ENCODE peak calls at places on chromosomes 16 and 17, in four cellular contexts. G, Q, A and O are unnamed samples.

GRCh38 chr16:10539256-10539655 is 41.1 kb downstream of the EMP2 start:
- DNase-seq in Q (no peak), A (no peak), G (no peak), O (no peak)

GRCh38 chr16:83959621-83960434 is 6.8 kb downstream of the OSGIN1 start:
- DNase-seq in G (no peak), A (no peak), Q (no peak), O (no peak)

GRCh38 chr16:13098536-13098935 is 197.1 kb downstream of the SHISA9 start:
- DNase-seq in Q (no peak), A (no peak), G (no peak), O (no peak)

GRCh38 chr16:79316004-79316458 is 284.5 kb downstream of the MAF start:
- DNase-seq in G (no peak), Q (no peak), A (peak; percentile 53), O (no peak)

GRCh38 chr17:33927732-33928133 is 327.4 kb upstream of the CCL2 start:
- DNase-seq in Q (peak; percentile 57), A (no peak), G (no peak), O (peak; percentile 29)

GRCh38 chr16:17173134-17173729 is 297.5 kb downstream of the XYLT1 start:
- DNase-seq in Q (no peak), G (no peak), A (no peak), O (peak; percentile 63)

GRCh38 chr17:48100591-48101011 is 677 bp downstream of the CBX1 start:
- DNase-seq in Q (peak; percentile 69), G (peak; percentile 71), A (no peak), O (peak; percentile 58)

GRCh38 chr16:11835309-11835708 is 16.0 kb downstream of the RSL1D1 start:
- DNase-seq in G (no peak), A (no peak), Q (no peak), O (no peak)

GRCh38 chr17:31857920-31858646 is 961 bp downstream of the COPRS start:
- DNase-seq in G (no peak), A (no peak), Q (no peak), O (no peak)

GRCh38 chr17:73635101-73635767 is 9.0 kb downstream of the SDK2 start:
- DNase-seq in Q (no peak), G (no peak), A (no peak), O (no peak)

GRCh38 chr17:4433515-4434031 is at the start of gene SPNS3:
- DNase-seq in Q (no peak), G (no peak), A (no peak), O (no peak)

GRCh38 chr16:2816751-2817495 is at the start of gene PRSS21:
- DNase-seq in G (no peak), A (no peak), Q (peak; percentile 78), O (no peak)

GRCh38 chr16:89102777-89103073 is 9.1 kb downstream of the ACSF3 start:
- DNase-seq in A (no peak), G (no peak), Q (no peak), O (no peak)

GRCh38 chr17:63699638-63700527 is at the start of gene LIMD2:
- DNase-seq in A (no peak), G (no peak), Q (peak; percentile 62), O (no peak)

GRCh38 chr16:81928975-81929374 is 82.3 kb downstream of the SDR42E1 start:
- DNase-seq in G (no peak), A (no peak), Q (peak; percentile 70), O (no peak)

GRCh38 chr16:81137012-81137335 is 40.8 kb upstream of the GCSH start:
- DNase-seq in Q (no peak), A (no peak), G (no peak), O (peak; percentile 24)

GRCh38 chr16:405548-406506 is 4.1 kb downstream of the DECR2 start:
- DNase-seq in G (no peak), Q (peak; percentile 73), A (no peak), O (no peak)

GRCh38 chr16:407253-407652 is 5.6 kb downstream of the DECR2 start:
- DNase-seq in Q (no peak), A (no peak), G (no peak), O (no peak)

GRCh38 chr16:414395-415169 is 10.9 kb upstream of the RAB11FIP3 start:
- DNase-seq in Q (no peak), G (no peak), A (no peak), O (no peak)

GRCh38 chr16:410516-411178 is 9.0 kb downstream of the DECR2 start:
- DNase-seq in G (no peak), A (no peak), Q (no peak), O (no peak)

DNA sequence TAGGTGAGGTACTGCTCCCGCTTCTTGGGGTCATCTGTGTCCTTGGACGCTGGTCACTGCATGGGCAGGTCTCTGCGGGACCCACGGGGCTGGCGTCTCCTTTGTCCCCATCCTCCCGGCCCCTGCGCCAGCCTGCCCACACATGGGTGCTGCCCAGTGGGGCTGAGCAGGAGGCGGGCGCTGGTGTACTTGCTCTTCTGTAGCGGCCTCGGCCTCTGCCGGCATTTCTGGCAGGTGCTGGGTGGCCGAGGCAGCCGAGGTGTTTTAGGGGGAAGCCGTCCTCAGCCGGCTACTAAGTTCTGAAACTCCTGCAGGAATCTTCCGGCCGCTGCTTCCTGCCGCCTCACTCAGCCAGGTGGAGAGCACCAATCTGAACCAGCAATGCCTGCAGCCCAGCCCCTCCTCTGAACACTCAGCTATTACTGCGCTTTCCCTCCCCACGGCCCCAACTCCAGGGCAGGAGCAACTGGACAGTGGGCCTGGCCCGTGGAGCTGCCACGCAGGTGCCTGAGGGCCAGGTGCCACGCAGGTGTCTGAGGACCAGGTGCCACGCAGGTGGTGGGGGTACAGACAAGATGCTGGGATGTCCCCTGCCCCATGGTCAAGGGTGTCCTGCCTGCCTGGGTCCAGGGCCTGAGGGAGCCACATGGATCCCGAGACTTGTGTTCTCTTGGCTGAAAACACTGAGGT is 10.0 kb downstream of the DECR2 start:
- DNase-seq in A (no peak), Q (no peak), G (no peak), O (no peak)
- H3K9ac ChIP-seq in A (no peak overlapping the region), Q (no peak overlapping the region), G (no peak overlapping the region), O (no peak overlapping the region)

GRCh38 chr17:81056352-81056751 is 21.4 kb downstream of the BAIAP2 start:
- DNase-seq in Q (no peak), A (no peak), G (no peak), O (no peak)

GRCh38 chr17:81059026-81059425 is 24.1 kb downstream of the BAIAP2 start:
- DNase-seq in G (no peak), A (no peak), Q (no peak), O (no peak)

GRCh38 chr17:81057079-81057730 is 22.3 kb downstream of the BAIAP2 start:
- DNase-seq in G (no peak), A (no peak), Q (peak; percentile 93), O (no peak)

GRCh38 chr17:81058263-81058871 is 23.4 kb downstream of the BAIAP2 start:
- DNase-seq in A (no peak), G (no peak), Q (no peak), O (no peak)

DNA sequence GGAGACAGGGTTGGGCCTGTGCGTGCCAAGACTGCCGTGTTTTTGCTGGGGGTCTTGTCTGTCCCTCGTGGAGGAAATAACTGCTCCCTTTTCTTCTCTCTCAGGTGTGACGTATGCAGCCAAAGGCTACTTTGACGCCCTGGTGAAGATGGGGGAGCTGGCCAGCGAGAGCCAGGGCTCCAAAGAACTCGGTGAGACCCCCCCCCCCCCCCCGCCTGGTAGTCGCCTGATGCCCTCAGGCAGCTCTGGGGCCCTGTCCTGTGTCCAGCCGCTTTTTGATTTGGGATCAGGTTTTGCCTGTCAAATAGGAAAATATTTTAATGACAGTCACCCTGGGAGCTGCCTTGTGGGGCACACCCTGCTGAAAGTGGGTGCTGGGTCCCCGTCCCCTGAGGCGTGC is 22.8 kb downstream of the BAIAP2 start:
- DNase-seq in G (no peak), A (no peak), Q (no peak), O (no peak)
- TF ChIP-seq CHD1 in G (no peak), A (no peak), Q (no peak), O (no peak)

GRCh38 chr17:17693955-17694228 is 12.6 kb downstream of the RAI1 start:
- DNase-seq in Q (no peak), G (no peak), A (no peak), O (no peak)
- H3K9ac ChIP-seq in Q (peak overlapping the region; percentile 76), G (peak overlapping the region; percentile 49), A (peak overlapping the region; percentile 86), O (peak overlapping the region; percentile 67)

GRCh38 chr17:7290685-7291084 is 3.8 kb downstream of the YBX2 start:
- DNase-seq in G (no peak), A (no peak), Q (no peak), O (no peak)
- TF ChIP-seq CHD1 in G (no peak), A (no peak), Q (no peak), O (no peak)

DNA sequence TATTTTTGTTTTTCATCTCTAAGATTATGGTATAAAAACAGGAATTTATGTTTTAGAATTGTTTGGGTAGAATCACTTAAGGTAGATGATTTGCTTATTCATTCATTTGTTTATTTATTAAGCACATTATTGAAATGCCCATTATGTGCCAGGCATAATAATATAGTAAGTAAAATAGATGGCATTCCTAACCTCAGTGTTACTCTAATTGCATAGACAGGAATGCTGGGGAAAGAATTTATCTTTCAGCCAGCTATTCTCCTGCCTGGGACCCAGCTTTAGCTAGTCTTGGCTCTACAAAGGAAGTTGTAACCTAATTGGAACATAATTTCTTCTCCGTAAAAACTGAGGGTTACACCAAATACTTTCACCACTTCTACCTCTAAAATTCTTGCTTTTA is 44.6 kb downstream of the NFAT5 start:
- DNase-seq in Q (no peak), A (no peak), G (no peak), O (no peak)
- H3K9ac ChIP-seq in Q (no peak overlapping the region), A (no peak overlapping the region), G (no peak overlapping the region), O (no peak overlapping the region)

GRCh38 chr16:57357330-57358151 is 1.0 kb upstream of the CCL22 start:
- DNase-seq in G (no peak), A (peak; percentile 60), Q (no peak), O (no peak)
- TF ChIP-seq CHD1 in G (no peak), A (no peak), Q (no peak), O (no peak)